ENCODE peak calls at places on chromosomes 13 and 19, in four cellular contexts. M is AG08395, Y is neural progenitor cell, B is NCI-H510A. U is an unnamed sample.

GRCh38 chr13:97535619-97536018 is 101.7 kb downstream of the RAP2A start:
- DNase-seq in M (peak; percentile 35), Y (no peak), B (no peak), U (no peak)

GRCh38 chr13:70571221-70571620 is 463.0 kb upstream of the KLHL1 start:
- DNase-seq in M (no peak), Y (no peak), B (no peak), U (no peak)

GRCh38 chr19:11296264-11296663 is 304 bp downstream of the TSPAN16 start:
- DNase-seq in M (no peak), Y (no peak), B (no peak), U (no peak)

GRCh38 chr19:48290341-48290922 is 20.6 kb downstream of the ZNF114 start:
- DNase-seq in M (peak; percentile 62), Y (peak; percentile 80), B (no peak), U (no peak)

GRCh38 chr13:88217372-88217771 is 546.2 kb downstream of the SLITRK5 start:
- DNase-seq in M (no peak), Y (no peak), B (no peak), U (no peak)

GRCh38 chr13:21675095-21676007 is 4.5 kb downstream of the FGF9 start:
- DNase-seq in M (peak; percentile 13), Y (peak; percentile 56), B (peak; percentile 62), U (no peak)

GRCh38 chr19:33472696-33473624 is 48.6 kb downstream of the PEPD start:
- DNase-seq in M (peak; percentile 92), Y (no peak), B (no peak), U (peak; percentile 26)

GRCh38 chr13:41650706-41651105 is 193.4 kb downstream of the RGCC start:
- DNase-seq in M (no peak), Y (no peak), B (no peak), U (no peak)

GRCh38 chr13:37344051-37344450 is 238.6 kb upstream of the CSNK1A1L start:
- DNase-seq in M (no peak), Y (no peak), B (no peak), U (no peak)

GRCh38 chr13:60335531-60335930 is 61.5 kb upstream of the TDRD3 start:
- DNase-seq in M (peak; percentile 27), Y (peak; percentile 10), B (no peak), U (no peak)

GRCh38 chr13:103803349-103803748 is 737.1 kb upstream of the SLC10A2 start:
- DNase-seq in M (no peak), Y (no peak), B (no peak), U (no peak)

GRCh38 chr13:43908156-43909126 is 28.7 kb downstream of the LACC1 start:
- DNase-seq in M (peak; percentile 28), Y (peak; percentile 58), B (no peak), U (no peak)

GRCh38 chr13:87172166-87172825 is 498.9 kb upstream of the SLITRK5 start:
- DNase-seq in M (no peak), Y (peak; percentile 24), B (no peak), U (no peak)

GRCh38 chr13:33624740-33625139 is 193.2 kb upstream of the RFC3 start:
- DNase-seq in M (no peak), Y (no peak), B (no peak), U (no peak)

GRCh38 chr19:16143399-16144215 is at the start of gene HSH2D:
- DNase-seq in M (no peak), Y (no peak), B (peak; percentile 44), U (peak; percentile 93)

GRCh38 chr19:31262673-31263308 is 86.4 kb downstream of the TSHZ3 start:
- DNase-seq in M (no peak), Y (no peak), B (no peak), U (no peak)

GRCh38 chr19:30387311-30388115 is 15.3 kb downstream of the ZNF536 start:
- DNase-seq in M (no peak), Y (no peak), B (no peak), U (peak; percentile 25)

GRCh38 chr19:10690351-10690781 is 10.9 kb upstream of the QTRT1 start:
- DNase-seq in M (no peak), Y (no peak), B (no peak), U (no peak)

GRCh38 chr13:51562011-51562671 is 22.1 kb upstream of the WDFY2 start:
- DNase-seq in M (no peak), Y (no peak), B (no peak), U (no peak)

GRCh38 chr13:51158365-51158764 is 47.3 kb upstream of the C13orf42 start:
- DNase-seq in M (no peak), Y (no peak), B (no peak), U (no peak)

GRCh38 chr13:57631607-57632275 is at the start of gene PCDH17:
- DNase-seq in M (peak; percentile 11), Y (peak; percentile 70), B (peak; percentile 20), U (peak; percentile 39)

GRCh38 chr13:46716821-46717220 is 80.1 kb downstream of the ESD start:
- DNase-seq in M (no peak), Y (no peak), B (no peak), U (no peak)

GRCh38 chr13:25300861-25301346 is 521 bp upstream of the NUP58 start:
- DNase-seq in M (no peak), Y (peak; percentile 5), B (no peak), U (peak; percentile 52)

GRCh38 chr19:15584541-15585115 is 30.4 kb upstream of the CYP4F8 start:
- DNase-seq in M (peak; percentile 69), Y (peak; percentile 61), B (peak; percentile 28), U (peak; percentile 77)

GRCh38 chr13:77857810-77858209 is 60.8 kb downstream of the EDNRB start:
- DNase-seq in M (no peak), Y (no peak), B (no peak), U (no peak)

GRCh38 chr19:50762554-50762953 is 7.7 kb upstream of the GPR32 start:
- DNase-seq in M (no peak), Y (no peak), B (no peak), U (no peak)

GRCh38 chr13:47420568-47420967 is 523.7 kb upstream of the HTR2A start:
- DNase-seq in M (no peak), Y (no peak), B (no peak), U (no peak)

GRCh38 chr19:7366701-7367420 is 18.1 kb downstream of the ARHGEF18 start:
- DNase-seq in M (peak; percentile 17), Y (peak; percentile 23), B (no peak), U (peak; percentile 14)

GRCh38 chr19:12939292-12939606 is 840 bp downstream of the CALR start:
- DNase-seq in M (peak; percentile 17), Y (peak; percentile 31), B (no peak), U (no peak)

GRCh38 chr13:112972258-112972657 is 3.2 kb downstream of the MCF2L start:
- DNase-seq in M (no peak), Y (no peak), B (no peak), U (no peak)

GRCh38 chr19:46085888-46086287 is 38.6 kb downstream of the IGFL3 start:
- DNase-seq in M (no peak), Y (no peak), B (no peak), U (no peak)

GRCh38 chr19:18020212-18021067 is 12.5 kb downstream of the ARRDC2 start:
- DNase-seq in M (peak; percentile 72), Y (no peak), B (no peak), U (peak; percentile 78)

GRCh38 chr19:1884719-1885334 is 469 bp downstream of the ABHD17A start:
- DNase-seq in M (no peak), Y (peak; percentile 39), B (no peak), U (no peak)

GRCh38 chr19:29084266-29084665 is 128.7 kb downstream of the UQCRFS1 start:
- DNase-seq in M (peak; percentile 35), Y (peak; percentile 46), B (no peak), U (no peak)

GRCh38 chr19:495440-496332 is 600 bp upstream of the MADCAM1 start:
- DNase-seq in M (peak; percentile 37), Y (peak; percentile 62), B (no peak), U (no peak)

GRCh38 chr19:55831846-55832245 is at the start of gene NLRP11:
- DNase-seq in M (no peak), Y (no peak), B (no peak), U (no peak)

GRCh38 chr19:42412661-42413076 is 14.5 kb downstream of the LIPE start:
- DNase-seq in M (no peak), Y (no peak), B (no peak), U (no peak)

GRCh38 chr19:33299061-33299665 is 3.2 kb downstream of the CEBPA start:
- DNase-seq in M (no peak), Y (peak; percentile 46), B (no peak), U (peak; percentile 41)

GRCh38 chr19:52397310-52398090 is at the start of gene ZNF528:
- DNase-seq in M (peak; percentile 99), Y (peak; percentile 92), B (peak; percentile 60), U (peak; percentile 98)

U was measured in Peyer's patch.